ENCODE peak calls at places on chromosomes 6 and 20, in seven cellular contexts. G, W, X, H, M, S and F are unnamed samples.

GRCh38 chr6:12653396-12653910 is 63.1 kb upstream of the PHACTR1 start:
- DNase-seq in G (peak), W (no peak), X (no peak), H (no peak), M (no peak), S (no peak), F (peak)

GRCh38 chr6:90285611-90286381 is 10.8 kb downstream of the BACH2 start:
- DNase-seq in G (peak), W (peak), X (no peak), H (peak), M (peak), S (peak), F (peak)

GRCh38 chr20:45823949-45824835 is 2.9 kb downstream of the TNNC2 start:
- DNase-seq in G (peak), W (peak), X (peak), H (peak), M (no peak), S (peak), F (no peak)

GRCh38 chr6:141552463-141552862 is 580.3 kb upstream of the GJE1 start:
- DNase-seq in G (peak), W (peak), X (no peak), H (no peak), M (no peak), S (no peak), F (peak)

GRCh38 chr20:62275263-62275619 is 27.6 kb upstream of the ADRM1 start:
- DNase-seq in G (no peak), W (no peak), X (no peak), H (no peak), M (no peak), S (no peak), F (no peak)

GRCh38 chr6:7129784-7130569 is 22.2 kb downstream of the RREB1 start:
- DNase-seq in G (peak), W (no peak), X (no peak), H (no peak), M (no peak), S (no peak), F (no peak)

GRCh38 chr6:88380083-88380482 is 213.9 kb upstream of the CNR1 start:
- DNase-seq in G (peak), W (no peak), X (no peak), H (peak), M (no peak), S (no peak), F (peak)

GRCh38 chr6:144093236-144093635 is 2.1 kb downstream of the SF3B5 start:
- DNase-seq in G (no peak), W (no peak), X (no peak), H (no peak), M (no peak), S (no peak), F (no peak)

GRCh38 chr6:43506171-43506570 is 4.0 kb downstream of the LRRC73 start:
- DNase-seq in G (no peak), W (no peak), X (no peak), H (no peak), M (no peak), S (no peak), F (no peak)

GRCh38 chr6:134080171-134080795 is 27.9 kb upstream of the SLC2A12 start:
- DNase-seq in G (peak), W (no peak), X (no peak), H (no peak), M (no peak), S (peak), F (no peak)

GRCh38 chr20:22526512-22527012 is 57.8 kb downstream of the FOXA2 start:
- DNase-seq in G (no peak), W (no peak), X (no peak), H (no peak), M (no peak), S (no peak), F (no peak)

GRCh38 chr20:48728042-48728837 is 99.6 kb downstream of the PREX1 start:
- DNase-seq in G (no peak), W (no peak), X (no peak), H (peak), M (no peak), S (no peak), F (no peak)

GRCh38 chr20:57439993-57440392 is 48.8 kb downstream of the RBM38 start:
- DNase-seq in G (no peak), W (no peak), X (no peak), H (no peak), M (no peak), S (no peak), F (no peak)

GRCh38 chr20:57439432-57439831 is 48.2 kb downstream of the RBM38 start:
- DNase-seq in G (no peak), W (no peak), X (no peak), H (peak), M (no peak), S (no peak), F (no peak)

GRCh38 chr20:57442160-57442887 is 51.1 kb downstream of the RBM38 start:
- DNase-seq in G (no peak), W (no peak), X (no peak), H (peak), M (no peak), S (no peak), F (no peak)

GRCh38 chr20:57441510-57442154 is 50.4 kb downstream of the RBM38 start:
- DNase-seq in G (no peak), W (no peak), X (no peak), H (peak), M (no peak), S (no peak), F (no peak)

DNA sequence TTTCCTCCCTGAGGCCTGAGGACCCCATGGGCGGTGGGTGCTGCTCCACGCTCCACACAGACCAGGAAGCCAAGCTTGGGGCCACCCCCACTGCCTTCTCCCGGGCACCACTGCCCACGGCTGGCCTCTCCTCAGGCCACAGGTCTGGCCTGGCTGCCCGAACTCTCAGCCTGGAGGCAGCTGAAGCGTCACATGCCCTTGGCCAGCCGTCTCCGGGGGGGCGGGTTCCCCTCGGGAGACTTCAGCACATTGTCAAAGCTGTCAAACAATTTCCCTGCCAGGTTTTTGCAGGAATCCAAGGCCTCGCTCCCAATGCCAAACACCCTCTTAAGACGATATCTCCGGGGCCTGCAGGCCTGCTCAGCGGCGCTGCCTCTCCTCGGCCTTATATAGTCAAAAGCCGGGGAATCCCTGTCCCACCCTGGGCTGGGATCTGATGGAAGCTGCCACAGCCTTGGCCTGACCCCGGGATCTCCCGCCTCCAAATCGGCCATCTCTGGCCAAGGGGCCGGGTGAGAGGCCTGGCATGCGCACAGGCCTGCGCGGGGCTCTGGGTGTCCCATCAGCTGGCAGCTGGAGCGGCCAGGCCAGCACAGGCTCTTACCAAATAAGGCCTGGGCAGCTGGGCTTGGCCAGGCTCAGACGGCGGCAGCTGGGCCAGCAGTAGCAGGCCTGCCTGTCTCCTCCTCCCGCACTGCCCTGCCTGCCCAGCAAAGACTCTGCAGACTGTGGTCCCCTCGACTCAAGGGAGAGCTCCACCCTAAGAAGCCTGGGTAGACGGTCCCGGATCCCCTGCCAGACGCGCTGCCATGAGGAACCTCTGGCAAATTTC is 49.7 kb downstream of the RBM38 start:
- DNase-seq in G (peak), W (no peak), X (no peak), H (peak), M (no peak), S (peak), F (peak)
- H3K4me3 ChIP-seq in G (no peak), W (no peak), X (no peak), H (no peak), M (no peak), S (no peak), F (no peak)

GRCh38 chr20:50346372-50347347 is 156.0 kb downstream of the CEBPB start:
- DNase-seq in G (peak), W (no peak), X (no peak), H (peak), M (no peak), S (no peak), F (peak)
- H3K4me3 ChIP-seq in G (no peak), W (no peak), X (no peak), H (no peak), M (no peak), S (no peak), F (no peak)

GRCh38 chr20:59460352-59460751 is 144.0 kb upstream of the PHACTR3 start:
- DNase-seq in G (no peak), W (no peak), X (no peak), H (no peak), M (no peak), S (no peak), F (no peak)
- H3K4me3 ChIP-seq in G (no peak), W (no peak), X (no peak), H (no peak), M (no peak), S (no peak), F (no peak)

GRCh38 chr6:33710296-33711121 is 991 bp downstream of the UQCC2 start:
- DNase-seq in G (no peak), W (peak), X (no peak), H (peak), M (no peak), S (no peak), F (no peak)
- H3K4me3 ChIP-seq in G (peak), W (peak), X (peak), H (peak), M (peak), S (peak), F (peak)